ENCODE peak calls at places on chromosomes 1 and 21, in six cellular contexts. I is pancreas, R is SJSA1, Y is bronchial epithelial cell, F is upper lobe of right lung, B is Caco-2. L is an unnamed sample.
A peak's percentile ranks its signal among the peaks of the same experiment; 100 is the strongest.

GRCh38 chr1:105072446-105072845 is 1322.7 kb downstream of the AMY1C start:
- DNase-seq in I (no peak), F (no peak), R (no peak), Y (peak; percentile 72), B (no peak), L (no peak)

GRCh38 chr1:27257155-27257554 is 22.7 kb downstream of the WDTC1 start:
- DNase-seq in B (no peak), R (no peak), F (no peak), I (no peak), Y (peak; percentile 21), L (no peak)

GRCh38 chr1:98429851-98430496 is 231.5 kb upstream of the SNX7 start:
- DNase-seq in R (no peak), F (peak; percentile 54), B (peak; percentile 28), Y (no peak), I (peak; percentile 39), L (no peak)

GRCh38 chr1:98119793-98120192 is 199.0 kb upstream of the DPYD start:
- DNase-seq in I (no peak), R (no peak), F (no peak), Y (peak; percentile 30), B (peak; percentile 19), L (no peak)

GRCh38 chr21:21096956-21097355 is 98.7 kb downstream of the NCAM2 start:
- DNase-seq in I (no peak), Y (no peak), B (no peak), F (no peak), R (no peak), L (no peak)

GRCh38 chr21:42063206-42063577 is 7.9 kb upstream of the UMODL1 start:
- DNase-seq in I (no peak), F (no peak), B (no peak), R (no peak), Y (no peak), L (no peak)

GRCh38 chr1:44881011-44881632 is 38.1 kb upstream of the PTCH2 start:
- DNase-seq in R (no peak), I (no peak), F (no peak), Y (peak; percentile 86), B (no peak), L (no peak)

GRCh38 chr1:184535191-184535970 is 148.6 kb downstream of the C1orf21 start:
- DNase-seq in R (no peak), Y (no peak), F (no peak), I (no peak), B (no peak), L (no peak)

DNA sequence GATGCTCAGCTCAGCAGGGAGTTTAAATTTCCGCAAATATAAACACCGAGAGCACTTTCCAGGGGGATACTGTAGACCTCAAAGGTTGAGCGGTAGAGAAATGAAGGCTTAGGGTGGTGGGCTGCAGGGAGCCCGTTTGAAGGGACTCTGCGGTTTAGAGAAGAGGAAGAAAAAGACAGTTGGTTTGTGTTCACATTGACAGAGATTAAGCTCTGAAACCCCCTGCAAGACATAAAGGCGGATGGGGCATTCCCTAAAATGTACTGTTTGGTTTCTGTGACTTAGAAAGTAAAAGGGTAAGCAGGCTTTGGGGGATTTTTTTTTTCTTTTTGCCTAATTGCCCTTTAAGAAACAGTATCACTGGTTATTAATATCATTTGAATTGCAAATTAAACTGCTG is 1.3 kb downstream of the KAZN start:
- DNase-seq in B (no peak), I (no peak), Y (no peak), F (no peak), R (no peak), L (no peak)
- H3K4me3 ChIP-seq in B (no peak overlapping the region), I (no peak overlapping the region), Y (no peak overlapping the region), F (peak overlapping the region; percentile 50), R (no peak overlapping the region), L (peak overlapping the region; percentile 61)

GRCh38 chr1:2625311-2625710 is 7.5 kb downstream of the MMEL1 start:
- DNase-seq in Y (no peak), R (no peak), F (peak; percentile 35), I (no peak), B (no peak), L (no peak)

GRCh38 chr1:2627746-2628145 is 5.1 kb downstream of the MMEL1 start:
- DNase-seq in F (peak; percentile 51), B (no peak), I (no peak), Y (no peak), R (no peak), L (no peak)

GRCh38 chr1:2623571-2624337 is 9.1 kb downstream of the MMEL1 start:
- DNase-seq in Y (no peak), F (peak; percentile 51), B (no peak), I (no peak), R (no peak), L (no peak)

GRCh38 chr1:2628191-2628932 is 4.5 kb downstream of the MMEL1 start:
- DNase-seq in B (peak; percentile 26), Y (no peak), I (no peak), R (no peak), F (peak; percentile 62), L (no peak)

GRCh38 chr1:2624735-2625300 is 8.0 kb downstream of the MMEL1 start:
- DNase-seq in F (peak; percentile 6), B (no peak), I (no peak), Y (no peak), R (no peak), L (no peak)
- H3K27me3 ChIP-seq in F (peaks cover 39% of the 10 kb centered on the region), B (no peaks in the 10 kb centered on the region), I (no peaks in the 10 kb centered on the region), Y (peaks cover 11% of the 10 kb centered on the region), R (peaks cover 41% of the 10 kb centered on the region), L (peaks cover 86% of the 10 kb centered on the region)

GRCh38 chr1:96533820-96534219 is 187.8 kb upstream of the PTBP2 start:
- DNase-seq in I (no peak), R (no peak), B (no peak), F (no peak), Y (no peak), L (no peak)

GRCh38 chr1:96538001-96538649 is 183.5 kb upstream of the PTBP2 start:
- DNase-seq in R (no peak), F (no peak), I (no peak), Y (no peak), B (peak; percentile 21), L (no peak)

GRCh38 chr1:96541491-96541890 is 180.1 kb upstream of the PTBP2 start:
- DNase-seq in I (no peak), B (no peak), R (no peak), Y (no peak), F (no peak), L (no peak)

GRCh38 chr1:96536576-96536975 is 185.0 kb upstream of the PTBP2 start:
- DNase-seq in F (no peak), I (no peak), Y (no peak), B (no peak), R (no peak), L (no peak)

DNA sequence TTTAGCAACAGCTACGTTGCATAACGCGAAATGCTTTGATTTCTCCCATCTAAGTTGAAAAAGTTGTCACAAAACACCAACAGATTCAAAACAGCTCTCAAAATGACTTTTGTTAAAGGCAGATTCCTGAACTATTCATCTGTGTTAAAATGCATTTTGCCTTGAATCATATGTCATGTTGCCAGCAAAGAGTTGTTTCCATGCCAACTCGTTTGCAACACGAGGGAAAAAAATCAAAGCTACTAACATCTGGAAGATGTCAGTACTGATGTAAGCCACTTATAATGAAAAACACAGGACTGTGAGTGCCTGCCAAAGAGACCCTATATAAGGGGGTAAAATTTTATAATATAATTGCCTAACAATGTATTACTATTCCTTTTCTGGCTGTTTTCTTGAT is 182.7 kb upstream of the PTBP2 start:
- DNase-seq in R (no peak), F (no peak), Y (no peak), B (no peak), I (no peak), L (no peak)
- H3K4me3 ChIP-seq in R (no peak overlapping the region), F (no peak overlapping the region), Y (no peak overlapping the region), B (no peak overlapping the region), I (no peak overlapping the region), L (no peak overlapping the region)

GRCh38 chr1:248848596-248848995 is 10.3 kb downstream of the ZNF692 start:
- DNase-seq in F (no peak), B (no peak), R (no peak), Y (no peak), I (no peak), L (no peak)
- H3K27me3 ChIP-seq in F (no peaks in the 10 kb centered on the region), B (no peaks in the 10 kb centered on the region), R (no peaks in the 10 kb centered on the region), Y (no peaks in the 10 kb centered on the region), I (no peaks in the 10 kb centered on the region), L (no peaks in the 10 kb centered on the region)

GRCh38 chr1:61184714-61185106 is 102.3 kb downstream of the NFIA start:
- DNase-seq in I (no peak), F (no peak), R (no peak), B (no peak), Y (no peak), L (no peak)

GRCh38 chr1:61183471-61184034 is 101.2 kb downstream of the NFIA start:
- DNase-seq in B (no peak), F (no peak), R (peak; percentile 6), I (peak; percentile 58), Y (peak; percentile 17), L (peak; percentile 26)

GRCh38 chr1:61186753-61187152 is 104.4 kb downstream of the NFIA start:
- DNase-seq in B (no peak), R (no peak), I (no peak), Y (no peak), F (no peak), L (no peak)

GRCh38 chr1:61182049-61182448 is 99.7 kb downstream of the NFIA start:
- DNase-seq in F (no peak), Y (peak; percentile 26), R (no peak), I (no peak), B (no peak), L (no peak)

GRCh38 chr1:61184035-61184713 is 101.8 kb downstream of the NFIA start:
- DNase-seq in Y (peak; percentile 82), R (peak; percentile 2), I (peak; percentile 90), F (peak; percentile 95), B (peak; percentile 75), L (peak; percentile 93)
- H3K4me3 ChIP-seq in Y (peak overlapping the region; percentile 3), R (no peak overlapping the region), I (no peak overlapping the region), F (peak overlapping the region; percentile 48), B (no peak overlapping the region), L (peak overlapping the region; percentile 62)

L was measured in left ventricle myocardium inferior.